ENCODE peak calls at places on chromosomes 6 and 20, in ten cellular contexts. J is transverse colon, V is fibroblast of pulmonary artery, C is CD14-positive monocyte, N is HFFc6, O is dorsolateral prefrontal cortex, K is progenitor cell of endocrine pancreas, B is AG04450, T is colonic mucosa, Z is vagina. M is an unnamed sample.

GRCh38 chr6:29702519-29703103 is 20.6 kb upstream of the HLA-F start:
- DNase-seq in J (peak), V (peak), C (no peak), N (no peak), O (peak), K (peak), B (no peak), T (peak), Z (no peak), M (peak)

GRCh38 chr6:30939473-30939872 is 1.3 kb upstream of the MUCL3 start:
- DNase-seq in J (no peak), V (no peak), C (no peak), N (no peak), O (no peak), K (no peak), B (no peak), T (no peak), Z (no peak), M (no peak)

GRCh38 chr6:26311012-26311384 is 54.0 kb upstream of the BTN3A2 start:
- DNase-seq in J (no peak), V (peak), C (no peak), N (peak), O (no peak), K (no peak), B (no peak), T (peak), Z (no peak), M (no peak)

GRCh38 chr20:49701313-49701731 is 12.4 kb downstream of the B4GALT5 start:
- DNase-seq in J (no peak), V (peak), C (no peak), N (peak), O (no peak), K (no peak), B (no peak), T (no peak), Z (no peak), M (no peak)

GRCh38 chr20:41412324-41412723 is 45.7 kb upstream of the EMILIN3 start:
- DNase-seq in J (no peak), V (no peak), C (no peak), N (no peak), O (no peak), K (no peak), B (no peak), T (no peak), Z (no peak), M (no peak)

GRCh38 chr20:4026093-4026601 is 10.8 kb upstream of the RNF24 start:
- DNase-seq in J (no peak), V (peak), C (no peak), N (peak), O (no peak), K (no peak), B (peak), T (no peak), Z (no peak), M (peak)

GRCh38 chr20:21228511-21228910 is 74.6 kb upstream of the XRN2 start:
- DNase-seq in J (no peak), V (no peak), C (no peak), N (no peak), O (no peak), K (no peak), B (no peak), T (no peak), Z (no peak), M (no peak)

GRCh38 chr6:49453221-49453620 is 9.8 kb downstream of the MMUT start:
- DNase-seq in J (no peak), V (peak), C (no peak), N (no peak), O (no peak), K (no peak), B (no peak), T (no peak), Z (no peak), M (no peak)

GRCh38 chr20:4041748-4042411 is 26.5 kb upstream of the RNF24 start:
- DNase-seq in J (peak), V (peak), C (no peak), N (peak), O (no peak), K (no peak), B (no peak), T (peak), Z (no peak), M (no peak)

GRCh38 chr6:158039178-158039557 is 57.5 kb downstream of the SYNJ2 start:
- DNase-seq in J (peak), V (no peak), C (no peak), N (no peak), O (peak), K (no peak), B (no peak), T (no peak), Z (no peak), M (no peak)

GRCh38 chr20:17228624-17229061 is 1.8 kb downstream of the PCSK2 start:
- DNase-seq in J (no peak), V (no peak), C (no peak), N (no peak), O (peak), K (peak), B (no peak), T (no peak), Z (no peak), M (peak)

GRCh38 chr6:41724638-41725501 is 10.5 kb downstream of the TFEB start:
- DNase-seq in J (no peak), V (no peak), C (no peak), N (no peak), O (no peak), K (no peak), B (no peak), T (no peak), Z (no peak), M (no peak)
- TF ChIP-seq CTCF in J (no peak), V (no peak), C (no peak), N (peak), O (no peak), K (no peak), B (no peak), T (no peak), Z (no peak), M (no peak)

GRCh38 chr6:23414204-23414501 is 711.9 kb upstream of the NRSN1 start:
- DNase-seq in J (no peak), V (peak), C (no peak), N (no peak), O (no peak), K (no peak), B (peak), T (no peak), Z (no peak), M (no peak)
- TF ChIP-seq CTCF in J (no peak), V (peak), C (no peak), N (no peak), O (peak), K (peak), B (peak), T (no peak), Z (peak), M (peak)

DNA sequence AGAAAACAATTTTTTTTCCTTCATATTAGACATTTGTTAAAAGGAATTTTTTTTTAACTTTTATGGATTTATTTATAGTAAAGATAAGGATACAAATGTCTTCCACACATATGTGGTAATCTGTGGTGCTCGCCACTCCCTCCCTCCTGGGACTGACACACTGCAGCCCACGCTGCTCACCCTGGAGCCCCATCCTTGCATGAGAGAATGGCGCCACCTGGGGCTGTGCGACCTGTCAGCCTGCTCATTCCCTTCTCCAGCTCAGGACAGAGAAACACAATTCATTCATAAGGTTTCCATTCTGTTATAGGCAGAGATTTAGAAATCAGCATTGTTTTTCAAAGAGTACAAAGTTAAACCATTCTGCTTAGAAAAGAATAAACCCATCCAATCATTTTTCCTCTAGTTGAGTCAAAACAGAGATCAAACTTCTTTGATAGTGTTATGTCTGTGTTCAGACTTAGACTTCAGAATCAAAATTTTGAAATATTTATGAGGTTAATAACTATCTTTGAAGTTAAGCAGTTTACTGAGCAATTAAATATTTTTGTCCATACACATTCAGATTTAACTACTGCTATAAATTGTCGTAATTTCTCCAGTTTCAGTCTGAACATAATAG is 42.8 kb upstream of the DYNLRB1 start:
- DNase-seq in J (peak), V (peak), C (no peak), N (peak), O (peak), K (peak), B (no peak), T (peak), Z (no peak), M (peak)
- TF ChIP-seq CTCF in J (peak), V (peak), C (no peak), N (peak), O (peak), K (peak), B (peak), T (no peak), Z (no peak), M (no peak)

DNA sequence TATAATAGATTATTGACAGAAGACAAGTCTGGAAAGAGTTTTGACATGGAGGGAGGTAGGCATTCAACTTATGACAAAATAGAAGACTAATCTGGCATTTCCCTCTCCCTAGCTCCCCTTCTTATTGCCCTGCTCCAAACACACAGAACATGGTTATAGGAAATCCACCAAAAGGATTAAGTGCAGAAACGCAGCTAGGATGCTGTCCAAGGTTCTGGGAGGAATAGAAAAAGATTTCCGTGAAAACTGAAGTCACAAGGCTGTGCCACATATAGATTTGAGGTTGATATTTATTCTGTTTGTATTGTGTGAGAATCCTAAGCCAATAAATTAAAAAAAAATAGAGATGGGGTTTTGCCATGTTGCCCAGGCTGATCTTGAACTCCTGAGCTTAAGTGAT is 107.9 kb upstream of the MAP3K7 start:
- DNase-seq in J (no peak), V (no peak), C (no peak), N (no peak), O (no peak), K (no peak), B (no peak), T (no peak), Z (no peak), M (no peak)
- TF ChIP-seq CTCF in J (no peak), V (no peak), C (no peak), N (no peak), O (no peak), K (no peak), B (no peak), T (no peak), Z (no peak), M (no peak)

GRCh38 chr6:137661601-137662000 is 167.4 kb upstream of the OLIG3 start:
- DNase-seq in J (no peak), V (peak), C (no peak), N (no peak), O (no peak), K (no peak), B (no peak), T (peak), Z (no peak), M (peak)
- TF ChIP-seq CTCF in J (peak), V (peak), C (peak), N (peak), O (no peak), K (no peak), B (peak), T (no peak), Z (no peak), M (no peak)

M was measured in endothelial cell.